ENCODE peak calls at places on chromosomes 2 and 18, in seven cellular contexts. N is hepatocyte; B is A549; S is naive thymus-derived CD4-positive, alpha-beta T cell; C is esophagus squamous epithelium; J is GM23248; V is endothelial cell of umbilical vein. A is an unnamed sample.

GRCh38 chr2:195470622-195471021 is 186.4 kb upstream of the SLC39A10 start:
- DNase-seq in S (no peak), N (no peak), V (no peak), C (no peak), B (no peak), J (no peak), A (no peak)

GRCh38 chr2:86055314-86055713 is 50.4 kb downstream of the POLR1A start:
- DNase-seq in B (no peak), C (no peak), N (no peak), J (no peak), V (no peak), S (no peak), A (no peak)

GRCh38 chr2:149451417-149452165 is 121.2 kb downstream of the LYPD6 start:
- DNase-seq in C (no peak), B (no peak), V (no peak), N (no peak), S (no peak), J (no peak), A (no peak)

GRCh38 chr2:171297951-171298350 is 135.8 kb downstream of the METTL8 start:
- DNase-seq in C (no peak), S (no peak), B (no peak), N (no peak), V (no peak), J (peak; percentile 77), A (no peak)

GRCh38 chr2:45568935-45569334 is 42.1 kb downstream of the SRBD1 start:
- DNase-seq in J (peak; percentile 19), C (no peak), V (peak; percentile 50), S (no peak), N (no peak), B (no peak), A (no peak)

GRCh38 chr2:126856403-126856802 is 42.3 kb upstream of the TEX51 start:
- DNase-seq in N (no peak), S (no peak), B (no peak), C (no peak), V (no peak), J (no peak), A (no peak)

GRCh38 chr2:235116885-235117492 is 165.2 kb downstream of the SH3BP4 start:
- DNase-seq in N (peak; percentile 61), V (peak; percentile 53), C (no peak), J (peak; percentile 70), S (peak; percentile 7), B (peak; percentile 58), A (peak; percentile 53)

GRCh38 chr18:37253424-37254255 is 312.0 kb downstream of the CELF4 start:
- DNase-seq in C (no peak), V (no peak), S (no peak), J (peak; percentile 25), B (no peak), N (peak; percentile 89), A (peak; percentile 17)

GRCh38 chr2:194289712-194290346 is 1367.2 kb upstream of the SLC39A10 start:
- DNase-seq in B (no peak), C (no peak), V (no peak), S (no peak), J (no peak), N (no peak), A (no peak)

GRCh38 chr18:78819926-78820834 is 159.4 kb upstream of the SALL3 start:
- DNase-seq in S (no peak), J (no peak), B (no peak), N (no peak), C (no peak), V (no peak), A (no peak)

GRCh38 chr2:81974216-81974615 is 1669.7 kb upstream of the LRRTM1 start:
- DNase-seq in B (no peak), C (no peak), N (no peak), J (no peak), V (no peak), S (no peak), A (no peak)

GRCh38 chr18:26549103-26549485 is 741 bp upstream of the KCTD1 start:
- DNase-seq in J (peak; percentile 74), B (peak; percentile 57), S (no peak), V (peak; percentile 41), N (peak; percentile 38), C (no peak), A (peak; percentile 28)

GRCh38 chr2:156343940-156344301 is 11.4 kb upstream of the NR4A2 start:
- DNase-seq in J (peak; percentile 78), N (no peak), S (no peak), V (no peak), C (no peak), B (no peak), A (no peak)

GRCh38 chr18:50775726-50776125 is 44.1 kb downstream of the MRO start:
- DNase-seq in N (no peak), S (no peak), V (no peak), J (no peak), C (no peak), B (no peak), A (no peak)
- H3K4me1 ChIP-seq in N (no peaks in the 10 kb centered on the region), S (no peaks in the 10 kb centered on the region), V (no peaks in the 10 kb centered on the region), J (no peaks in the 10 kb centered on the region), C (no peaks in the 10 kb centered on the region), B (no peaks in the 10 kb centered on the region), A (no peaks in the 10 kb centered on the region)

DNA sequence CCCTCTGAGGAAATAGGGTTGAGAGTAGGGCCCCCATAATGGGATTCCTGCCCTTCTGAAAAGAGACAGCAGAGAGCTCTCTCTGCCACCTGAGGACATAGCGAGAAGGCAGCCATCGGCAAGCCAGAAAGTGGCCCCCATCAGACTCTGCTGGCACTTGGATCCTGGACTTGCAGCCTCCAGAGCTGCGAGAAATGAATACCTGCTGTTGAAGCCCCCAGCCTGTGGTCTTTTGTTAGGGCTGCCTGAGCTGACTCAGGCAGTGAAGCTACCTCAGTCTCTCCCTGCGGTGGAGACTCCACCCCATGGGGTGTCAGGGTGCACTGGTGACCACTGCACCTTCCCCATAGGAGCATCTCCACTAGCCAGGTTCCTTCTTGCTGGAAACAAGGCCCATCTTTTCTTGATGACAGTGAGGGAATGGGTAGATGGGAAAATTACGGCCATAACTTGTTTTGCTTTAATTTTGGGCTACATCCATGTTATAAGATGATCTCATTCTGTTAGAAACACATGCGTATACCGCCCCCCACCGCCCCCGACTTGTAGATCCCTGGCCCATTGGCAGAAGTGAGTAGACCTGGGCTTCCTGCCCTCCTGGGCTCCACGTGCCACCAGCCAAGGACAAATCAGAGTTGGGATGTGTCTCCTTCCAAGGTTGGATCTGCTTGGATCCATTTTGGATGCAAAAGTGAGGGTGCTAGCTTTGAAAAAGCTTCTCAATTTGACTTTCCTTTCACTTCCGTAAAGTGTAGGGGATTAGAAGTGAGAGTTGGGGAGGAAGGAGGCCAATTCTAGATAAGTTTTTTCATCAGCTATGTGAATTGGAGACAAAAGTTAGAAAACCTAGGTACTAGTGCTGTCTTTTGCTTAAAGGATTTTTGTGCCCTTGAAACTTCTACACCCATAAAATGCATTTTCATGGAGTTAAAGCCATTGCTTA is 42.9 kb downstream of the NCK2 start:
- DNase-seq in C (no peak), N (no peak), B (no peak), S (peak; percentile 55), J (no peak), V (no peak), A (no peak)
- H3K27ac ChIP-seq in C (peak overlapping the region; percentile 21), N (no peak overlapping the region), B (no peak overlapping the region), S (peak overlapping the region; percentile 52), J (no peak overlapping the region), V (no peak overlapping the region), A (no peak overlapping the region)

GRCh38 chr2:42055573-42056514 is 8.0 kb downstream of the PKDCC start:
- DNase-seq in C (no peak), N (peak; percentile 89), S (no peak), V (no peak), B (peak; percentile 65), J (no peak), A (peak; percentile 98)
- H3K4me1 ChIP-seq in C (peaks cover 19% of the 10 kb centered on the region), N (peaks cover 85% of the 10 kb centered on the region), S (no peaks in the 10 kb centered on the region), V (no peaks in the 10 kb centered on the region), B (peaks cover 76% of the 10 kb centered on the region), J (no peaks in the 10 kb centered on the region), A (peaks cover 17% of the 10 kb centered on the region)

GRCh38 chr2:237025090-237025865 is 60.4 kb upstream of the COPS8 start:
- DNase-seq in S (no peak), J (peak; percentile 94), N (peak; percentile 90), V (peak; percentile 45), C (no peak), B (peak; percentile 88), A (peak; percentile 98)
- H3K27ac ChIP-seq in S (no peak overlapping the region), J (peak overlapping the region; percentile 37), N (peak overlapping the region; percentile 95), V (no peak overlapping the region), C (no peak overlapping the region), B (peak overlapping the region; percentile 67), A (peak overlapping the region; percentile 90)

GRCh38 chr2:9844581-9844980 is 1.3 kb downstream of the TAF1B start:
- DNase-seq in S (no peak), B (no peak), V (no peak), N (no peak), J (peak; percentile 53), C (no peak), A (no peak)
- H3K4me1 ChIP-seq in S (peaks cover 13% of the 10 kb centered on the region), B (peaks cover 18% of the 10 kb centered on the region), V (peaks cover 28% of the 10 kb centered on the region), N (peaks cover 13% of the 10 kb centered on the region), J (peaks cover 21% of the 10 kb centered on the region), C (peaks cover 21% of the 10 kb centered on the region), A (peaks cover 4% of the 10 kb centered on the region)

GRCh38 chr18:45642802-45643201 is 27.5 kb downstream of the SLC14A2 start:
- DNase-seq in J (no peak), S (no peak), N (no peak), V (no peak), C (no peak), B (no peak), A (peak; percentile 54)
- H3K27ac ChIP-seq in J (no peak overlapping the region), S (no peak overlapping the region), N (no peak overlapping the region), V (no peak overlapping the region), C (peak overlapping the region; percentile 38), B (no peak overlapping the region), A (no peak overlapping the region)

GRCh38 chr2:101305492-101306123 is 2.9 kb downstream of the RNF149 start:
- DNase-seq in J (peak; percentile 90), S (no peak), V (peak; percentile 70), B (no peak), N (peak; percentile 37), C (no peak), A (peak; percentile 35)

GRCh38 chr2:101302016-101302415 is 6.5 kb downstream of the RNF149 start:
- DNase-seq in J (no peak), S (no peak), V (no peak), B (no peak), C (no peak), N (no peak), A (no peak)

GRCh38 chr2:101306410-101306809 is 2.1 kb downstream of the RNF149 start:
- DNase-seq in S (no peak), C (no peak), N (no peak), J (peak; percentile 55), B (no peak), V (no peak), A (peak; percentile 28)

GRCh38 chr2:101305044-101305443 is 3.5 kb downstream of the RNF149 start:
- DNase-seq in B (no peak), C (no peak), J (peak; percentile 40), N (no peak), S (no peak), V (no peak), A (no peak)

GRCh38 chr2:101303688-101304087 is 4.8 kb downstream of the RNF149 start:
- DNase-seq in N (no peak), J (no peak), S (no peak), C (no peak), B (no peak), V (no peak), A (no peak)
- H3K4me1 ChIP-seq in N (peaks cover 25% of the 10 kb centered on the region), J (peaks cover 23% of the 10 kb centered on the region), S (peaks cover 46% of the 10 kb centered on the region), C (peaks cover 55% of the 10 kb centered on the region), B (peaks cover 31% of the 10 kb centered on the region), V (peaks cover 19% of the 10 kb centered on the region), A (no peaks in the 10 kb centered on the region)